ENCODE peak calls at places on chromosomes 12 and 14, in six cellular contexts. Y, J, W, E, H and L are unnamed samples.

GRCh38 chr12:103626498-103626897 is 39.4 kb downstream of the STAB2 start:
- DNase-seq in H (peak; percentile 44), J (no peak), Y (no peak), E (peak; percentile 33), W (no peak), L (no peak)

GRCh38 chr14:24143511-24143910 is 2.1 kb upstream of the EMC9 start:
- DNase-seq in Y (no peak), W (no peak), J (no peak), E (no peak), H (peak; percentile 83), L (no peak)

GRCh38 chr14:60652674-60653387 is 3.6 kb upstream of the SIX1 start:
- DNase-seq in H (no peak), J (no peak), E (no peak), Y (no peak), W (no peak), L (no peak)

GRCh38 chr14:77955816-77956796 is 156.2 kb downstream of the ADCK1 start:
- DNase-seq in Y (no peak), J (no peak), H (no peak), E (no peak), W (no peak), L (no peak)

GRCh38 chr12:106914796-106915634 is 40.7 kb upstream of the TMEM263 start:
- DNase-seq in J (no peak), Y (no peak), H (no peak), W (no peak), E (no peak), L (no peak)

GRCh38 chr12:31118347-31118830 is 44.7 kb downstream of the DDX11 start:
- DNase-seq in H (no peak), Y (no peak), J (no peak), W (no peak), E (no peak), L (no peak)

GRCh38 chr14:23627961-23628360 is 8.2 kb upstream of the DHRS2 start:
- DNase-seq in J (no peak), E (no peak), Y (no peak), H (no peak), W (no peak), L (no peak)

GRCh38 chr14:93669632-93670031 is 118.7 kb downstream of the PRIMA1 start:
- DNase-seq in J (no peak), H (no peak), Y (no peak), E (no peak), W (no peak), L (no peak)

GRCh38 chr12:76878045-76878898 is 547 bp downstream of the CSRP2 start:
- DNase-seq in E (no peak), H (no peak), J (no peak), W (no peak), Y (no peak), L (no peak)

GRCh38 chr12:57149309-57149900 is 2.0 kb upstream of the LRP1-AS start:
- DNase-seq in H (peak; percentile 88), E (no peak), W (no peak), J (no peak), Y (no peak), L (no peak)

GRCh38 chr14:83006071-83006670 is 1472.5 kb upstream of the SEL1L start:
- DNase-seq in E (no peak), J (no peak), Y (no peak), H (no peak), W (no peak), L (no peak)

GRCh38 chr12:95762123-95762785 is 28.3 kb downstream of the NTN4 start:
- DNase-seq in Y (no peak), W (no peak), E (no peak), H (no peak), J (peak; percentile 14), L (no peak)

GRCh38 chr12:50111693-50112455 is at the start of gene COX14:
- DNase-seq in H (peak; percentile 99), W (peak; percentile 99), J (peak; percentile 98), E (peak; percentile 99), Y (peak; percentile 98), L (peak; percentile 96)

GRCh38 chr12:46387697-46388096 is 15.1 kb upstream of the SLC38A2 start:
- DNase-seq in J (no peak), H (no peak), E (no peak), Y (no peak), W (no peak), L (no peak)